ENCODE peak calls at places on chromosome 19, in nine cellular contexts. N is MCF 10A, S is NCI-H2081, Q is AG08396, L is T-helper 17 cell, W is uterus, E is NCI-H1105, B is non-pigmented ciliary epithelial cell, K is iPS-NIHi11. T is an unnamed sample.

GRCh38 chr19:37655689-37656491 is 625 bp upstream of the ZFP30 start:
- DNase-seq in N (peak), B (peak), L (peak), E (peak), K (peak), Q (peak), S (peak), W (peak), T (peak)

GRCh38 chr19:1324792-1325567 is 39.3 kb downstream of the EFNA2 start:
- DNase-seq in S (no peak), W (peak), E (peak), L (no peak), Q (peak), B (peak), N (peak), K (peak), T (no peak)

GRCh38 chr19:46731007-46731501 is 14.1 kb upstream of the PRKD2 start:
- DNase-seq in L (no peak), K (no peak), E (no peak), W (no peak), S (no peak), B (peak), N (peak), Q (peak), T (no peak)

GRCh38 chr19:40090256-40091204 is at the start of gene ZNF780A:
- DNase-seq in N (peak), E (peak), L (peak), W (peak), S (peak), K (peak), B (no peak), Q (peak), T (peak)

GRCh38 chr19:18593367-18594095 is 4.9 kb downstream of the REX1BD start:
- DNase-seq in S (no peak), E (no peak), B (no peak), Q (peak), L (no peak), K (peak), W (peak), N (no peak), T (no peak)

GRCh38 chr19:53998223-53998622 is 6.8 kb downstream of the CACNG6 start:
- DNase-seq in K (no peak), E (no peak), B (no peak), L (no peak), N (no peak), S (no peak), Q (no peak), W (no peak), T (no peak)

GRCh38 chr19:41324921-41325639 is 15.1 kb downstream of the CCDC97 start:
- DNase-seq in B (peak), S (no peak), L (no peak), E (no peak), W (peak), N (peak), K (peak), Q (peak), T (no peak)

GRCh38 chr19:38034153-38034835 is 127.3 kb downstream of the SIPA1L3 start:
- DNase-seq in W (no peak), E (peak), L (no peak), S (no peak), B (peak), N (no peak), Q (no peak), K (no peak), T (no peak)

GRCh38 chr19:35731353-35731752 is 10.9 kb downstream of the IGFLR1 start:
- DNase-seq in S (no peak), E (no peak), B (no peak), Q (no peak), K (peak), N (no peak), W (no peak), L (no peak), T (no peak)

GRCh38 chr19:39133431-39134270 is 8.1 kb downstream of the PAK4 start:
- DNase-seq in K (no peak), S (no peak), N (no peak), E (no peak), W (no peak), Q (no peak), L (no peak), B (no peak), T (no peak)

GRCh38 chr19:6476155-6476895 is 5.3 kb downstream of the DENND1C start:
- DNase-seq in K (peak), B (no peak), E (no peak), Q (peak), L (peak), W (peak), S (no peak), N (peak), T (no peak)

GRCh38 chr19:49210108-49210900 is 52.7 kb downstream of the TRPM4 start:
- DNase-seq in Q (no peak), B (no peak), K (peak), L (peak), E (no peak), W (peak), N (peak), S (no peak), T (no peak)

GRCh38 chr19:16018801-16019551 is 57.3 kb upstream of the TPM4 start:
- DNase-seq in W (no peak), S (no peak), B (no peak), L (no peak), E (no peak), N (no peak), Q (no peak), K (no peak), T (no peak)

GRCh38 chr19:16364231-16364865 is 39.7 kb downstream of the KLF2 start:
- DNase-seq in L (no peak), W (no peak), S (no peak), N (no peak), E (no peak), B (no peak), Q (no peak), K (no peak), T (no peak)

GRCh38 chr19:48471836-48472235 is 2.7 kb downstream of the CYTH2 start:
- DNase-seq in K (no peak), B (no peak), N (no peak), E (no peak), S (no peak), W (no peak), Q (no peak), L (no peak), T (no peak)

GRCh38 chr19:8041553-8041952 is 11.0 kb upstream of the CCL25 start:
- DNase-seq in W (no peak), E (no peak), Q (no peak), B (no peak), S (no peak), K (no peak), N (no peak), L (no peak), T (no peak)

GRCh38 chr19:34259367-34259865 is 5.1 kb downstream of the GARRE1 start:
- DNase-seq in E (no peak), N (no peak), K (no peak), Q (no peak), W (no peak), B (no peak), L (no peak), S (no peak), T (no peak)

GRCh38 chr19:12495002-12495802 is 10.6 kb upstream of the ZNF709 start:
- DNase-seq in W (peak), E (peak), N (peak), Q (peak), L (peak), K (peak), B (peak), S (peak), T (peak)

GRCh38 chr19:27673986-27674385 is 1539.0 kb downstream of the UQCRFS1 start:
- DNase-seq in Q (no peak), E (no peak), L (no peak), N (no peak), W (no peak), B (no peak), K (no peak), S (no peak), T (no peak)

GRCh38 chr19:23062921-23063320 is 53.9 kb upstream of the ZNF730 start:
- DNase-seq in Q (no peak), W (no peak), S (no peak), E (no peak), L (no peak), K (no peak), B (no peak), N (no peak), T (no peak)

GRCh38 chr19:49488046-49488862 is 846 bp downstream of the RPL13A start:
- DNase-seq in B (no peak), S (no peak), N (no peak), Q (no peak), W (no peak), L (no peak), K (no peak), E (no peak), T (no peak)

GRCh38 chr19:39408392-39409206 is 2.0 kb downstream of the ZFP36 start:
- DNase-seq in E (peak), S (no peak), N (peak), B (no peak), K (no peak), W (peak), L (peak), Q (no peak), T (no peak)

GRCh38 chr19:41601771-41602170 is 25.1 kb downstream of the CEACAM4 start:
- DNase-seq in K (no peak), W (no peak), N (no peak), S (no peak), Q (no peak), B (no peak), L (no peak), E (no peak), T (no peak)

GRCh38 chr19:8506402-8506957 is 4.0 kb upstream of the PRAM1 start:
- DNase-seq in L (no peak), S (no peak), N (no peak), W (peak), B (no peak), E (peak), K (no peak), Q (no peak), T (no peak)

GRCh38 chr19:44570984-44571684 is 41.7 kb upstream of the CEACAM20 start:
- DNase-seq in E (peak), S (peak), K (peak), W (peak), Q (peak), N (peak), B (no peak), L (no peak), T (peak)

GRCh38 chr19:1057185-1057857 is 9.6 kb upstream of the ARHGAP45 start:
- DNase-seq in K (no peak), E (no peak), S (no peak), W (no peak), Q (no peak), B (no peak), N (peak), L (no peak), T (no peak)

GRCh38 chr19:54462713-54463530 is 656 bp downstream of the LENG9 start:
- DNase-seq in B (no peak), W (peak), L (peak), K (peak), E (peak), N (peak), S (peak), Q (peak), T (no peak)

GRCh38 chr19:49950590-49950948 is 10.4 kb downstream of the SIGLEC11 start:
- DNase-seq in S (no peak), Q (no peak), W (no peak), E (no peak), B (no peak), N (no peak), K (no peak), L (no peak), T (no peak)

GRCh38 chr19:35738887-35739229 is 3.4 kb downstream of the IGFLR1 start:
- DNase-seq in K (no peak), L (no peak), N (no peak), S (no peak), E (no peak), W (no peak), Q (no peak), B (no peak), T (no peak)

GRCh38 chr19:6489278-6490061 is 7.9 kb upstream of the DENND1C start:
- DNase-seq in E (no peak), L (no peak), S (no peak), N (no peak), W (no peak), Q (no peak), B (no peak), K (no peak), T (no peak)

GRCh38 chr19:6417713-6418561 is 6.7 kb downstream of the KHSRP start:
- DNase-seq in Q (peak), L (no peak), S (no peak), W (peak), E (no peak), B (no peak), N (peak), K (peak), T (no peak)

GRCh38 chr19:33080761-33081681 is at the start of gene GPATCH1:
- DNase-seq in E (peak), K (peak), W (peak), S (peak), B (no peak), Q (peak), L (peak), N (peak), T (peak)

GRCh38 chr19:55189424-55189823 is 9.3 kb upstream of the SYT5 start:
- DNase-seq in W (peak), N (peak), E (no peak), K (no peak), B (peak), L (no peak), Q (no peak), S (no peak), T (no peak)

GRCh38 chr19:1401138-1401888 is at the start of gene GAMT:
- DNase-seq in Q (peak), W (no peak), K (peak), L (peak), E (no peak), N (no peak), S (no peak), B (no peak), T (no peak)

GRCh38 chr19:35266149-35266903 is 2.4 kb upstream of the USF2 start:
- DNase-seq in W (peak), S (no peak), N (no peak), Q (no peak), L (no peak), B (no peak), E (no peak), K (no peak), T (no peak)

GRCh38 chr19:42038675-42039074 is 31.3 kb downstream of the GRIK5 start:
- DNase-seq in L (no peak), N (no peak), K (no peak), S (no peak), Q (no peak), E (no peak), W (no peak), B (no peak), T (peak)

GRCh38 chr19:29546583-29547190 is 20.9 kb downstream of the VSTM2B start:
- DNase-seq in L (no peak), S (no peak), E (no peak), Q (no peak), W (no peak), N (no peak), K (no peak), B (no peak), T (no peak)

T was measured in NCI-H510A.